ENCODE peak calls at places on chromosome 12, in four cellular contexts. V is GM12878, K is K562, B is HepG2. N is an unnamed sample.

GRCh38 chr12:93819048-93819491 is 141.9 kb downstream of the CRADD start:
- DNase-seq in V (no peak), K (no peak), B (no peak), N (no peak)

GRCh38 chr12:52004042-52004648 is 2.6 kb upstream of the TAMALIN start:
- DNase-seq in K (peak; percentile 64), B (peak; percentile 40), V (no peak), N (peak; percentile 74)

GRCh38 chr12:4030938-4031702 is 157.9 kb upstream of the PARP11 start:
- DNase-seq in V (no peak), B (peak; percentile 55), K (peak; percentile 52), N (peak; percentile 91)

GRCh38 chr12:2904260-2904659 is 13.6 kb downstream of the TULP3 start:
- DNase-seq in K (no peak), V (no peak), B (no peak), N (no peak)

GRCh38 chr12:99281277-99281676 is 366.3 kb upstream of the GARIN6 start:
- DNase-seq in V (no peak), K (no peak), B (no peak), N (no peak)

GRCh38 chr12:66087365-66087943 is 43.1 kb downstream of the LLPH start:
- DNase-seq in B (peak; percentile 57), K (peak; percentile 26), V (no peak), N (peak; percentile 68)

GRCh38 chr12:122423258-122424165 is 1.0 kb upstream of the CLIP1 start:
- DNase-seq in B (peak; percentile 64), K (no peak), V (no peak), N (peak; percentile 45)

GRCh38 chr12:111330800-111331752 is 37.8 kb downstream of the PHETA1 start:
- DNase-seq in B (peak; percentile 59), V (no peak), K (peak; percentile 40), N (no peak)

GRCh38 chr12:128908254-128908653 is 55.0 kb downstream of the GLT1D1 start:
- DNase-seq in K (no peak), B (no peak), V (no peak), N (no peak)

GRCh38 chr12:77938301-77938700 is 107.6 kb downstream of the NAV3 start:
- DNase-seq in V (no peak), K (no peak), B (no peak), N (no peak)

DNA sequence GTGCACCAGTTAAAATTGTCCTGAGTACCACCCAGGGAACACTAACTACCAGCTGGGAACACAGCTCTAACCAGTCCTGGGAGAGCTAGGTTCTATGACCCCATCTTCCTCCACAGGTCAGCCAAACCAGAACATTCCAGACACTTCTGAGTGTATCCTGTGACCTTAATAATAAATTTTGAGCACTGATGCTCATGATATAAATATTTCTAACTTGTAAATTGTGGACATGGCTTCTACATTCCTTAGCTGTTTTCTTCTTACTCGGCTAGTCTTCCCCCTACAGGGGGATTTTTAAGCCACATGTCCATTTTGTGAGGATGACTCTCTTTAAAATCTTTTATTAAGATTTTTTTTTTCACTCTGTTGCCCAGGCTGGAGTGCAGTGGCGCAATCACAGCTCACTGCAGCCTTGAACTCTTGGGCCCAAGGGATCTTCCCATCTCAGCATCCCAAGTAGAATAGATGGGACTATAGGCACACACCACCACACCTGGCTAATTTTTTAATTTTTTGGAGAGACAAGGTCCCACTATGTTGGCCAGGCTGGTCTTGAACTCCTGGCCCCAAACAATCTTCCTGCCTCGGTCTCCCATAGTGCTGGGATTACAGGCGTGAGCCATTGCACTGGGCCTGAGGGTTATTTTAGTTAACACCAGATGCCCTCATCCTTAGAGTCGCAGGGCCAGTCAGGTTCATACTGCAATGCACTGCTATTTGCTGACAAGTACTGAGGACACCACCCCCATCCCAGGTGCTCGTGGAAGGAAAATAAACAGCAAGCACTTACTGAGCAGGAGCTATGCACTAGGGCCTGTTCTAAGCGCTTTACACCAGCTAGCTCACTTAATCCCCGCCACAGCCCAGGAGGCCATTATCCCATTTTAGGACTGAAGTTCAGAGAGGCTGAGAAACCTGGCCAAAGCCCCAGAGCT is 142.6 kb upstream of the NCOR2 start:
- DNase-seq in K (no peak), V (no peak), B (no peak), N (no peak)
- TF ChIP-seq CREM in K (no peak), V (no peak), B (no peak), N (no peak)

DNA sequence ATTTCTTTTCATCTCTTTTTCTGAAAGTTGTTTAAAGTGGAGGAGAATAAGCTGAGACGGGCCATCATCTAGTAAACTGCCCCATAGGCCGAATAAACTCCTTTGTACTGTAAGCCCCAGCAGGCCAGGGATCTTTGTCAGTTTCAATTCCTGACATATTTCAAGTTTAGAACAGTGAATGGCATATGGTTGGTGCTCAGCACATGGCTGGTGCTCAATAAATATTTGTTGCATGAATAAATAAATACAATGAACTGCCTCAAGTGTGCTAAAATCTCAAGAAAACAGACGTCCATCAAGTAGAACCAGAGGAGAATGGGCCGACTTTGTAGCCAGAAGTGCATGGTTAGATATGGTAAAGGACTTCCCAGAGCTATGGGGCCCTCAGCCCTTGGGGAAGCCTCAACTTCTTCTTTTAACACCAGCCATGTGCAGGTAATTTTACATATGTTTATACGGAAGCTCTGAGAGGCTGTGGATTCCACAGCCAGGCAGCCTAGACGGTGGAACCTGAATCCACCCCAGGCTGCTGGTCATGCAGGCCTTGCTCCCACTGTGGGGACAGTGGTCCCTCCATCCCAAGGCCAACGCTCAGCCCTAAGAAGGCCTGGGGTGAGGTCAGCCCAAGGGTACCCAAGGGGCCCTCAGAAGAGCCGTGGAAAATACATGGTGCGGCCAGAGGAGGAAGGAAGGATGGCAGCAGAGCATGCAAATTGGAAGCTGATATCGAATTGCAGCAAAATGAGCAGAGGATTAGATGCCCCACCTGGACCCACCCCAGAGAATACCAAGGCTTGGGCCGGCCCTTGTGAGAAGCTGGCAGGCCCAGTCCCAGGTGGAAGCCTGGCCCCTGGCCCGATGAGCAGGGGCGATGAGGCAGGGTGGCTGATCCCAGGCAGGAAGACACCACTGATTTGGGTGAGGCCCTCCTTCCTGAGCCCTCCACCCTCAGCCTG is 8.7 kb upstream of the AQP2 start:
- DNase-seq in K (no peak), V (no peak), B (no peak), N (no peak)
- TF ChIP-seq CREM in K (no peak), V (no peak), B (no peak), N (no peak)

GRCh38 chr12:97493729-97494128 is 31.1 kb downstream of the RMST start:
- DNase-seq in K (no peak), B (no peak), V (no peak), N (no peak)
- TF ChIP-seq CREM in K (no peak), B (no peak), V (no peak), N (no peak)

GRCh38 chr12:90124289-90124688 is 415.7 kb upstream of the ATP2B1 start:
- DNase-seq in V (no peak), B (no peak), K (no peak), N (no peak)
- TF ChIP-seq CREM in V (no peak), B (no peak), K (no peak), N (no peak)

GRCh38 chr12:8780389-8780788 is 42.0 kb upstream of the A2ML1 start:
- DNase-seq in K (peak; percentile 15), V (no peak), B (peak; percentile 16), N (no peak)
- TF ChIP-seq CREM in K (no peak), V (no peak), B (no peak), N (no peak)

GRCh38 chr12:110233212-110233903 is 47.7 kb upstream of the ATP2A2 start:
- DNase-seq in V (no peak), K (no peak), B (peak; percentile 58), N (no peak)
- TF ChIP-seq CREM in V (no peak), K (no peak), B (no peak), N (no peak)

N was measured in WTC11.